ENCODE peak calls at places on chromosome 2, in four cellular contexts. F, N, H and Q are unnamed samples.

GRCh38 chr2:132477962-132478361 is 61.4 kb downstream of the GPR39 start:
- DNase-seq in N (no peak), F (no peak), H (no peak), Q (no peak)

GRCh38 chr2:28868611-28869010 is 1.5 kb downstream of the TRMT61B start:
- DNase-seq in N (no peak), F (no peak), H (no peak), Q (no peak)

GRCh38 chr2:86254576-86255538 is 55.6 kb downstream of the MRPL35 start:
- DNase-seq in F (no peak), N (no peak), H (no peak), Q (peak)

GRCh38 chr2:23042176-23042909 is 342.6 kb upstream of the KLHL29 start:
- DNase-seq in F (no peak), H (no peak), N (no peak), Q (no peak)

GRCh38 chr2:104804148-104804890 is 49.6 kb upstream of the POU3F3 start:
- DNase-seq in H (no peak), N (no peak), F (no peak), Q (no peak)

GRCh38 chr2:204950695-204951094 is 405.4 kb downstream of the PARD3B start:
- DNase-seq in N (no peak), F (no peak), H (peak), Q (no peak)

GRCh38 chr2:146661494-146662096 is 1183.2 kb upstream of the ACVR2A start:
- DNase-seq in N (no peak), H (peak), F (no peak), Q (peak)

GRCh38 chr2:76985387-76986136 is 536.6 kb downstream of the LRRTM4 start:
- DNase-seq in F (no peak), H (no peak), N (no peak), Q (no peak)

GRCh38 chr2:165634855-165635254 is 159.2 kb downstream of the GALNT3 start:
- DNase-seq in N (no peak), H (no peak), F (no peak), Q (no peak)